ENCODE peak calls at places on chromosomes 11 and 22, in five cellular contexts. One of them, this sample, is unnamed.

GRCh38 chr11:3105791-3106735 is 48.8 kb upstream of the CARS1 start:
- DNase-seq in pancreas: no peak
- DNase-seq in left ventricle myocardium inferior: no peak
- DNase-seq in spleen: no peak
- DNase-seq in CD4-positive, CD25-positive, alpha-beta regulatory T cell: no peak
- DNase-seq in this sample: no peak

GRCh38 chr11:707817-708420 is 1.9 kb downstream of the EPS8L2 start:
- DNase-seq in CD4-positive, CD25-positive, alpha-beta regulatory T cell: no peak
- DNase-seq in left ventricle myocardium inferior: no peak
- DNase-seq in pancreas: no peak
- DNase-seq in spleen: no peak
- DNase-seq in this sample: no peak

GRCh38 chr22:44211256-44211945 is 30.7 kb downstream of the PARVG start:
- DNase-seq in pancreas: no peak
- DNase-seq in CD4-positive, CD25-positive, alpha-beta regulatory T cell: no peak
- DNase-seq in left ventricle myocardium inferior: no peak
- DNase-seq in spleen: no peak
- DNase-seq in this sample: no peak

GRCh38 chr11:2380396-2380795 is 3.3 kb downstream of the CD81 start:
- DNase-seq in left ventricle myocardium inferior: peak; percentile 15
- DNase-seq in spleen: no peak
- DNase-seq in CD4-positive, CD25-positive, alpha-beta regulatory T cell: no peak
- DNase-seq in pancreas: no peak
- DNase-seq in this sample: no peak

GRCh38 chr11:67357831-67358555 is 4.6 kb upstream of the POLD4 start:
- DNase-seq in spleen: no peak
- DNase-seq in pancreas: no peak
- DNase-seq in CD4-positive, CD25-positive, alpha-beta regulatory T cell: no peak
- DNase-seq in left ventricle myocardium inferior: no peak
- DNase-seq in this sample: no peak

GRCh38 chr11:16091862-16092261 is 264.5 kb downstream of the SOX6 start:
- DNase-seq in CD4-positive, CD25-positive, alpha-beta regulatory T cell: no peak
- DNase-seq in spleen: no peak
- DNase-seq in left ventricle myocardium inferior: no peak
- DNase-seq in pancreas: no peak
- DNase-seq in this sample: no peak

GRCh38 chr11:125404811-125405481 is 91.1 kb downstream of the FEZ1 start:
- DNase-seq in left ventricle myocardium inferior: peak; percentile 76
- DNase-seq in spleen: peak; percentile 89
- DNase-seq in CD4-positive, CD25-positive, alpha-beta regulatory T cell: peak; percentile 36
- DNase-seq in pancreas: peak; percentile 49
- DNase-seq in this sample: peak; percentile 40

GRCh38 chr11:2528301-2529050 is 83.7 kb downstream of the KCNQ1 start:
- DNase-seq in left ventricle myocardium inferior: no peak
- DNase-seq in spleen: peak; percentile 69
- DNase-seq in CD4-positive, CD25-positive, alpha-beta regulatory T cell: no peak
- DNase-seq in pancreas: peak; percentile 11
- DNase-seq in this sample: peak; percentile 88

GRCh38 chr22:24165673-24166072 is 15.6 kb upstream of the SUSD2 start:
- DNase-seq in spleen: no peak
- DNase-seq in left ventricle myocardium inferior: no peak
- DNase-seq in pancreas: no peak
- DNase-seq in CD4-positive, CD25-positive, alpha-beta regulatory T cell: no peak
- DNase-seq in this sample: no peak

DNA sequence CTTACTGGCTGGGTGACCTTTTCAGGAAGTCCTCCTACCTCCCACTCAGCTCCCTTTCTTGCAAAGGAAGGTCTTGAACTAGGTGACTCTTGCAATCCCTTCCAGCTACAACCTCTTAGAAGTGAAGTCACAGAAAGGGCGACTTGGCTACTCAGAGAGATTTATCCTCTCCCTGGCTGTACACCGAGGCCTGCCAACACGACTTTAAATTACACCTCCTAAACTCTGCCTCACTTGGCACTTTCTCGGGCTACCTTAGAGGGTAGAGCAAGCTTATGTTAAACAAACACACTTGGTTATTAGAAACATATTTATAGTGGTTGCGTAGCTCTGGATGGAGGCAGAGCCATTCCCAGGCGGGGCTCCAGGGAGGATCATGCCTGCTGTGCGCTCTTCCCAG is 358.4 kb downstream of the BUD13 start:
- DNase-seq in pancreas: no peak
- DNase-seq in CD4-positive, CD25-positive, alpha-beta regulatory T cell: no peak
- DNase-seq in spleen: no peak
- DNase-seq in left ventricle myocardium inferior: no peak
- DNase-seq in this sample: no peak
- H3K36me3 ChIP-seq in pancreas: no peaks in the 10 kb centered on the region
- H3K36me3 ChIP-seq in CD4-positive, CD25-positive, alpha-beta regulatory T cell: no peaks in the 10 kb centered on the region
- H3K36me3 ChIP-seq in spleen: no peaks in the 10 kb centered on the region
- H3K36me3 ChIP-seq in left ventricle myocardium inferior: no peaks in the 10 kb centered on the region
- H3K36me3 ChIP-seq in this sample: no peaks in the 10 kb centered on the region

DNA sequence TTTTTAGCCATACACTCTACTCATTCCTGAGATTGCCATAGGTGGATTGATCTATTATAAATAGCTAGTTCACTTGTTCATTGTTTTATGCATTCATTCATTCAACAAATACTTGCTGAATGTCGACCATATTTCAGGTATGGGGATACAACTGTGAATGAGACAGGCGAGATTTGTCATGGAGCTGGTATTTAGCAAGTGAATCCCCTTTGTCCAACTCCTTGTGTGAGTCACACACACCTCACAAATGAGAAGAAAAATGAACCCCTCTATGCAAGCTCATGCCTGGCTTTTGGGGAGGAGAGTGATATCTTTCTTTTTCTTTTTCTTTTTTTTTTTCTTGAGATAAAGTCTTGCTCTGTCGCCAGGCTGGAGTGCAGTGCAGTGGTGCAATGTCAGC is 1.8 kb upstream of the AMPD3 start:
- DNase-seq in pancreas: no peak
- DNase-seq in spleen: no peak
- DNase-seq in left ventricle myocardium inferior: no peak
- DNase-seq in CD4-positive, CD25-positive, alpha-beta regulatory T cell: no peak
- DNase-seq in this sample: no peak
- H3K4me1 ChIP-seq in pancreas: no peaks in the 10 kb centered on the region
- H3K4me1 ChIP-seq in spleen: peaks cover 74% of the 10 kb centered on the region
- H3K4me1 ChIP-seq in left ventricle myocardium inferior: peaks cover 27% of the 10 kb centered on the region
- H3K4me1 ChIP-seq in CD4-positive, CD25-positive, alpha-beta regulatory T cell: peaks cover 57% of the 10 kb centered on the region
- H3K4me1 ChIP-seq in this sample: peaks cover 14% of the 10 kb centered on the region

DNA sequence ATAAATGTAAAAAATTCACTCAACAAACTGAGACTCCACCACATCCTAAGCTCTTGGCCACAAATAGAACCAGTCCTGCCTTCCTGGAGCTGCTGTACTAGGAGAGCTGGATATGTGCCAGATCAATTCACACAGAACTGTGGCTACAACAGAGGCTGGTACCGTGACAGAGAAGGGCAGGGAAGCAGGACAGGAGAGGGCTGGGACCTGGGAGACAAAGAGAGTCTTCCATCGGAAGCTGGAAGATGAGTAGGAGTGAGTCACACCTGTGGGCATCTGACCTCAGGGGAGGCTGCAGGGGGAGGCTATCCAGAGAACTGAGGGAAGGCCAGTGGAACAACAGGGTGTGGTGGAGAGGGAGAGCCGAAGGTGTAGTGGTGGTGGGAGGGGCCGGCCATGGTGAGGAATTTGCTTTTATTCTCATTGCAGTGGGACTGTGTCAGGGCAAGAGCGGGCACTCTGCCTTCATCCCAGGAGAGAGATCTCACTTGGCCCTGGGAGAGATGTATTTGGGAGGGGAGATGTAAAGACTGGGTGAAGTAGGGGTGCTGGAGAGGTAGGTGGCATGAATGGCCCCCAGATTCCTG is 1.9 kb upstream of the LTBP3 start:
- DNase-seq in CD4-positive, CD25-positive, alpha-beta regulatory T cell: no peak
- DNase-seq in left ventricle myocardium inferior: no peak
- DNase-seq in spleen: no peak
- DNase-seq in pancreas: no peak
- DNase-seq in this sample: peak; percentile 60
- H3K27ac ChIP-seq in CD4-positive, CD25-positive, alpha-beta regulatory T cell: no peak overlapping the region
- H3K27ac ChIP-seq in left ventricle myocardium inferior: peak overlapping the region; percentile 99
- H3K27ac ChIP-seq in spleen: no peak overlapping the region
- H3K27ac ChIP-seq in pancreas: peak overlapping the region; percentile 86
- H3K27ac ChIP-seq in this sample: peak overlapping the region; percentile 59

DNA sequence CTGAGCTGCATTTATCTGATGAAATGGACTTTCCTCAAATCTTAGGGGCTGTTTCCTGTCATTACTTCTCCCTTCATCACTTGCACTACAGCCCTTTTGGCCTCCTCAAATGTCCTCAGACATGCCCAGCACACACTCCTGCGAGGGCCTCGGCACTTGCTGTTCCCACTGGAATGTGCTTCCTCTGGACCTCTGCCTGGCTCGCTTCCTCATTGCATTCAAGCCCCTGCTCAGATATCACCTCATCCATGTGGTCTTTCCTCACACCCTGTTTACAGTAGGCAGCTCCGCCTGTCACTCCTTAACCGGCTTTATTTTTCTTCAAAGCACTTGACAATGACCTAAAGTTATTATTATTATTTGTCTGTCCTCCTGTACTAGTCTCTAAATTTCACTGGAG is 9.0 kb downstream of the NAT10 start:
- DNase-seq in CD4-positive, CD25-positive, alpha-beta regulatory T cell: no peak
- DNase-seq in pancreas: no peak
- DNase-seq in left ventricle myocardium inferior: no peak
- DNase-seq in spleen: no peak
- DNase-seq in this sample: no peak
- H3K36me3 ChIP-seq in CD4-positive, CD25-positive, alpha-beta regulatory T cell: peaks cover 95% of the 10 kb centered on the region
- H3K36me3 ChIP-seq in pancreas: peaks cover 87% of the 10 kb centered on the region
- H3K36me3 ChIP-seq in left ventricle myocardium inferior: peaks cover 100% of the 10 kb centered on the region
- H3K36me3 ChIP-seq in spleen: peaks cover 99% of the 10 kb centered on the region
- H3K36me3 ChIP-seq in this sample: peaks cover 28% of the 10 kb centered on the region

GRCh38 chr22:28798810-28799124 is 1.6 kb downstream of the XBP1 start:
- DNase-seq in CD4-positive, CD25-positive, alpha-beta regulatory T cell: no peak
- DNase-seq in pancreas: no peak
- DNase-seq in left ventricle myocardium inferior: no peak
- DNase-seq in spleen: no peak
- DNase-seq in this sample: no peak
- H3K4me1 ChIP-seq in CD4-positive, CD25-positive, alpha-beta regulatory T cell: peaks cover 49% of the 10 kb centered on the region
- H3K4me1 ChIP-seq in pancreas: peaks cover 30% of the 10 kb centered on the region
- H3K4me1 ChIP-seq in left ventricle myocardium inferior: peaks cover 85% of the 10 kb centered on the region
- H3K4me1 ChIP-seq in spleen: peaks cover 82% of the 10 kb centered on the region
- H3K4me1 ChIP-seq in this sample: no peaks in the 10 kb centered on the region

GRCh38 chr11:73095613-73096012 is 46.5 kb downstream of the FCHSD2 start:
- DNase-seq in CD4-positive, CD25-positive, alpha-beta regulatory T cell: no peak
- DNase-seq in spleen: no peak
- DNase-seq in left ventricle myocardium inferior: no peak
- DNase-seq in pancreas: no peak
- DNase-seq in this sample: no peak
- H3K27ac ChIP-seq in CD4-positive, CD25-positive, alpha-beta regulatory T cell: no peak overlapping the region
- H3K27ac ChIP-seq in spleen: no peak overlapping the region
- H3K27ac ChIP-seq in left ventricle myocardium inferior: peak overlapping the region; percentile 54
- H3K27ac ChIP-seq in pancreas: no peak overlapping the region
- H3K27ac ChIP-seq in this sample: no peak overlapping the region

GRCh38 chr11:61448552-61448927 is 18.6 kb downstream of the SDHAF2 start:
- DNase-seq in left ventricle myocardium inferior: no peak
- DNase-seq in CD4-positive, CD25-positive, alpha-beta regulatory T cell: no peak
- DNase-seq in spleen: no peak
- DNase-seq in pancreas: no peak
- DNase-seq in this sample: no peak

GRCh38 chr11:61442616-61443015 is 12.7 kb downstream of the SDHAF2 start:
- DNase-seq in spleen: no peak
- DNase-seq in left ventricle myocardium inferior: no peak
- DNase-seq in CD4-positive, CD25-positive, alpha-beta regulatory T cell: no peak
- DNase-seq in pancreas: no peak
- DNase-seq in this sample: no peak

GRCh38 chr11:61446211-61446651 is 16.3 kb downstream of the SDHAF2 start:
- DNase-seq in CD4-positive, CD25-positive, alpha-beta regulatory T cell: peak; percentile 84
- DNase-seq in left ventricle myocardium inferior: peak; percentile 91
- DNase-seq in pancreas: peak; percentile 77
- DNase-seq in spleen: peak; percentile 88
- DNase-seq in this sample: peak; percentile 83

GRCh38 chr11:61447601-61448551 is 18.0 kb downstream of the SDHAF2 start:
- DNase-seq in pancreas: no peak
- DNase-seq in left ventricle myocardium inferior: no peak
- DNase-seq in CD4-positive, CD25-positive, alpha-beta regulatory T cell: peak; percentile 29
- DNase-seq in spleen: no peak
- DNase-seq in this sample: no peak

GRCh38 chr11:61445535-61445934 is 15.6 kb downstream of the SDHAF2 start:
- DNase-seq in pancreas: no peak
- DNase-seq in left ventricle myocardium inferior: no peak
- DNase-seq in spleen: no peak
- DNase-seq in CD4-positive, CD25-positive, alpha-beta regulatory T cell: no peak
- DNase-seq in this sample: no peak
- H3K36me3 ChIP-seq in pancreas: peaks cover 7% of the 10 kb centered on the region
- H3K36me3 ChIP-seq in left ventricle myocardium inferior: peaks cover 48% of the 10 kb centered on the region
- H3K36me3 ChIP-seq in spleen: peaks cover 80% of the 10 kb centered on the region
- H3K36me3 ChIP-seq in CD4-positive, CD25-positive, alpha-beta regulatory T cell: peaks cover 73% of the 10 kb centered on the region
- H3K36me3 ChIP-seq in this sample: peaks cover 19% of the 10 kb centered on the region

DNA sequence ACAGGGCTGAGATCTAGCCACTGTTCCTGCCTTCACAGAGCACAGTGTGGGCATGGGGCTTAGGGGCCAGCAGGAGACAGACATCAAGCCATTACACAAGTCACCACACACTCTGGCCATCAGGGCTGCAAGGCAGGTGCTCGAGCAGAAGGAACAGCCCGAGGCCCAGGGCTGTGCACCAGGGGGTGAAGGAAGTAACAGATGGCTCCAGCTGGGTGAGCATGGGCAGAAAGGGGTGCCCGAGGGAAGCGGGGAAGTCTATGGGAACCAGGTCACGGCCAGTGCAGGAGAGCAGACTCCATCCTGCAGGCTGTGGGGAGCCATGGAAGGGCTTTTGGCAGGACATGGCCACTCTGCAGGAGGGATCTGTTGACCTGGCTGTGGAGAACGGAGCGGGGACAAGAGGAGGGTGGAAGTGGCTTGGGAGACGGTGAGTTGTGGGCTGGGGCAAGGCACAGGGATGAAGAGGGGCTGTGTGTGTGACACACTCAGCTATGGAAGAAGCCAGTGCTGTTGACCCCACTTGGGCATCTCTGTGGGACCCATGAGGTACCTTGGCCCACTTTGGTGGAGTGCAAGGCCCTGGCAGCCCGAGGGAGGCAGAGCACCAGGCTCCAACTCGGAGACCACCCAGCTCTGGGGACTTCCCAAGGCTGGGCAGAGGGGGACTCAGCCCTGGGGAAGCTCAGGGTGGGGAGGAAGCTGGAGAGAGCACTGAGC is 3.6 kb downstream of the C11orf68 start:
- DNase-seq in left ventricle myocardium inferior: no peak
- DNase-seq in pancreas: no peak
- DNase-seq in spleen: no peak
- DNase-seq in CD4-positive, CD25-positive, alpha-beta regulatory T cell: no peak
- DNase-seq in this sample: no peak
- H3K4me1 ChIP-seq in left ventricle myocardium inferior: peaks cover 67% of the 10 kb centered on the region
- H3K4me1 ChIP-seq in pancreas: peaks cover 21% of the 10 kb centered on the region
- H3K4me1 ChIP-seq in spleen: peaks cover 62% of the 10 kb centered on the region
- H3K4me1 ChIP-seq in CD4-positive, CD25-positive, alpha-beta regulatory T cell: peaks cover 35% of the 10 kb centered on the region
- H3K4me1 ChIP-seq in this sample: peaks cover 16% of the 10 kb centered on the region

This sample was measured in small intestine.